ENCODE peak calls at places on chromosomes 7 and 10, in six cellular contexts. K is epithelial cell of esophagus; M is left ventricle myocardium inferior; U is posterior cingulate gyrus; X is hippocampal formation; O is stimulated activated CD8-positive, alpha-beta memory T cell treated with anti-CD3 and anti-CD28 coated beads, Interleukin-2, amount 100 ng/mL, for 48 hours. D is an unnamed sample.

GRCh38 chr10:133339708-133340380 is 3.1 kb upstream of the CALY start:
- DNase-seq in M (no peak), X (no peak), U (no peak), K (no peak), O (no peak), D (no peak)

GRCh38 chr7:120960714-120961113 is 10.1 kb downstream of the ING3 start:
- DNase-seq in M (no peak), X (no peak), K (no peak), O (no peak), U (no peak), D (no peak)

GRCh38 chr10:103676851-103677417 is 178.4 kb downstream of the SH3PXD2A start:
- DNase-seq in O (no peak), X (no peak), K (peak), U (peak), M (peak), D (no peak)

GRCh38 chr7:63067897-63068585 is 930.6 kb upstream of the ZNF722 start:
- DNase-seq in O (no peak), M (peak), K (peak), U (peak), X (no peak), D (no peak)

GRCh38 chr7:46003896-46004875 is 83.1 kb upstream of the IGFBP3 start:
- DNase-seq in U (no peak), X (no peak), O (no peak), M (no peak), K (peak), D (no peak)

GRCh38 chr10:4130685-4131084 is 345.7 kb upstream of the KLF6 start:
- DNase-seq in X (no peak), K (no peak), U (no peak), O (no peak), M (no peak), D (peak)

GRCh38 chr10:1290071-1290471 is 233.9 kb downstream of the WDR37 start:
- DNase-seq in M (no peak), U (peak), X (no peak), O (no peak), K (peak), D (no peak)

GRCh38 chr7:130956417-130957139 is 222.6 kb upstream of the KLF14 start:
- DNase-seq in K (no peak), M (no peak), X (no peak), O (no peak), U (no peak), D (peak)

GRCh38 chr10:42982886-42983594 is 93.8 kb upstream of the RET start:
- DNase-seq in K (no peak), M (no peak), O (no peak), X (no peak), U (peak), D (no peak)

GRCh38 chr10:128061306-128062300 is 64.6 kb downstream of the MKI67 start:
- DNase-seq in M (no peak), U (peak), O (no peak), X (no peak), K (no peak), D (no peak)

GRCh38 chr7:464712-465461 is 54.8 kb downstream of the PDGFA start:
- DNase-seq in X (no peak), O (no peak), M (peak), K (no peak), U (peak), D (no peak)

GRCh38 chr10:29243750-29244149 is 45.1 kb upstream of the LYZL1 start:
- DNase-seq in M (no peak), X (no peak), O (no peak), U (no peak), K (no peak), D (no peak)

GRCh38 chr10:29648983-29649268 is 14.2 kb upstream of the SVIL start:
- DNase-seq in O (no peak), U (no peak), M (no peak), X (no peak), K (no peak), D (no peak)

GRCh38 chr10:130804281-130804680 is 507.2 kb downstream of the TCERG1L start:
- DNase-seq in M (no peak), U (no peak), O (no peak), K (no peak), X (no peak), D (no peak)

GRCh38 chr10:60495357-60495756 is 105.7 kb upstream of the ANK3 start:
- DNase-seq in O (no peak), M (no peak), K (peak), U (no peak), X (no peak), D (no peak)

GRCh38 chr7:99631311-99632109 is 14.8 kb downstream of the ZSCAN25 start:
- DNase-seq in M (peak), O (no peak), K (peak), X (no peak), U (no peak), D (no peak)

GRCh38 chr10:91043173-91043910 is 122.5 kb upstream of the ANKRD1 start:
- DNase-seq in O (no peak), K (peak), X (no peak), U (no peak), M (no peak), D (peak)

GRCh38 chr7:101567231-101567630 is 61.9 kb downstream of the MYL10 start:
- DNase-seq in X (no peak), O (no peak), K (no peak), U (peak), M (no peak), D (peak)

GRCh38 chr7:155493744-155494538 is 36.0 kb downstream of the EN2 start:
- DNase-seq in M (no peak), X (no peak), K (no peak), O (no peak), U (no peak), D (no peak)

GRCh38 chr10:131841669-131842139 is 59.1 kb upstream of the PPP2R2D start:
- DNase-seq in M (no peak), U (peak), K (no peak), O (no peak), X (no peak), D (no peak)

GRCh38 chr7:138657854-138658386 is 43.2 kb downstream of the SVOPL start:
- DNase-seq in K (peak), U (no peak), X (no peak), O (no peak), M (no peak), D (no peak)

GRCh38 chr7:133081119-133081604 is 728 bp downstream of the CHCHD3 start:
- DNase-seq in K (peak), O (no peak), M (peak), U (no peak), X (no peak), D (no peak)

GRCh38 chr10:76553231-76553630 is 1084.4 kb downstream of the KCNMA1 start:
- DNase-seq in U (no peak), M (no peak), K (no peak), X (no peak), O (no peak), D (no peak)

GRCh38 chr10:1546431-1547110 is 190.8 kb downstream of the ADARB2 start:
- DNase-seq in K (no peak), X (no peak), O (no peak), M (no peak), U (peak), D (no peak)

GRCh38 chr7:69873512-69873911 is 275.2 kb downstream of the AUTS2 start:
- DNase-seq in K (no peak), O (no peak), M (no peak), X (no peak), U (no peak), D (no peak)

GRCh38 chr10:122688293-122688989 is 11.2 kb downstream of the C10orf120 start:
- DNase-seq in X (no peak), O (no peak), M (peak), K (peak), U (no peak), D (no peak)

GRCh38 chr10:16612148-16612742 is 90.6 kb upstream of the C1QL3 start:
- DNase-seq in K (peak), U (no peak), X (no peak), O (no peak), M (no peak), D (peak)

GRCh38 chr7:95396136-95397032 is at the start of gene PON3:
- DNase-seq in U (peak), K (peak), X (no peak), O (peak), M (no peak), D (no peak)

GRCh38 chr7:25954395-25954794 is 197.6 kb upstream of the NFE2L3 start:
- DNase-seq in M (no peak), U (no peak), O (no peak), K (no peak), X (no peak), D (no peak)

GRCh38 chr10:10160821-10161312 is 856.8 kb upstream of the CELF2 start:
- DNase-seq in O (no peak), M (no peak), K (no peak), X (no peak), U (peak), D (no peak)